ENCODE peak calls at places on chromosomes 5 and 9, in four cellular contexts. X is PC-9, O is cardiac muscle cell, D is tibial artery. E is an unnamed sample. For H3K4me1, the result is how much of the 10 kb centered on the place peaks cover.

GRCh38 chr5:62208218-62208852 is 97.7 kb upstream of the KIF2A start:
- DNase-seq in X (no peak), O (no peak), D (no peak), E (no peak)

GRCh38 chr5:150670275-150670960 is 9.4 kb downstream of the MYOZ3 start:
- DNase-seq in X (no peak), O (no peak), D (no peak), E (no peak)

GRCh38 chr5:9699681-9700080 is 69.5 kb upstream of the TAS2R1 start:
- DNase-seq in X (no peak), O (no peak), D (no peak), E (no peak)

GRCh38 chr5:128538249-128539037 is 398 bp upstream of the FBN2 start:
- DNase-seq in X (no peak), O (peak), D (peak), E (peak)

GRCh38 chr5:87300744-87301143 is 33.1 kb downstream of the RASA1 start:
- DNase-seq in X (peak), O (peak), D (no peak), E (peak)

GRCh38 chr9:87655731-87656130 is 70.2 kb upstream of the CTSL start:
- DNase-seq in X (no peak), O (no peak), D (no peak), E (no peak)

GRCh38 chr5:33153891-33154290 is 286.9 kb upstream of the TARS1 start:
- DNase-seq in X (no peak), O (no peak), D (no peak), E (no peak)

GRCh38 chr9:278651-279050 is 64.0 kb downstream of the DOCK8 start:
- DNase-seq in X (no peak), O (no peak), D (no peak), E (no peak)

GRCh38 chr5:96036301-96036700 is 74.7 kb upstream of the ELL2 start:
- DNase-seq in X (no peak), O (no peak), D (no peak), E (no peak)
- H3K27ac ChIP-seq in X (no peak), O (no peak), D (no peak), E (peak)

DNA sequence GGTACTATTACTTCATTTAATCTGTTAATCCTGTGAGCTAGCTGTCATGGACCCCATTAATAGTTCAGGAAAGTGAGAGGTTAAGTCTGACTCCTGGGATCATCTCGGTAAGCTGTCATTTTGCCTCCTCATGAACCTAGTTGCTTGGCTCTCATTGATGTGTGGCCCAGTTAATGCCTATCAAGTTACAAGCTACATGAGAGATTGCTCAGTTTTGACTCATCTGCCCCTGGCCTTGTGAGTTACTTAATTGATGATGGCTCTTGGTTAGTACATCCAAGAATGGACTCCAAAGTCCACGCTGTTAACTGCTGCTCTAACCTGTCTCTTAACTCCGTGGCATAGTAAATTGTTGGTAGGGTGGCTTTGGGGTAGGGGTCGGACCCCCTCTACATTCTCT is 23.9 kb downstream of the LARP1 start:
- DNase-seq in X (no peak), O (peak), D (peak), E (peak)
- H3K4me1 ChIP-seq in X (under half), O (under half), D (under half), E (under half)

GRCh38 chr5:132020568-132021339 is 9.3 kb upstream of the ACSL6 start:
- DNase-seq in X (no peak), O (no peak), D (no peak), E (peak)
- H3K27ac ChIP-seq in X (no peak), O (no peak), D (no peak), E (no peak)

GRCh38 chr9:35649431-35650340 is 1.0 kb downstream of the SIT1 start:
- DNase-seq in X (no peak), O (peak), D (peak), E (no peak)
- H3K4me1 ChIP-seq in X (under half), O (under half), D (under half), E (under half)

GRCh38 chr9:34443533-34443932 is 14.8 kb downstream of the FAM219A start:
- DNase-seq in X (no peak), O (no peak), D (no peak), E (no peak)
- H3K27ac ChIP-seq in X (no peak), O (no peak), D (no peak), E (no peak)

DNA sequence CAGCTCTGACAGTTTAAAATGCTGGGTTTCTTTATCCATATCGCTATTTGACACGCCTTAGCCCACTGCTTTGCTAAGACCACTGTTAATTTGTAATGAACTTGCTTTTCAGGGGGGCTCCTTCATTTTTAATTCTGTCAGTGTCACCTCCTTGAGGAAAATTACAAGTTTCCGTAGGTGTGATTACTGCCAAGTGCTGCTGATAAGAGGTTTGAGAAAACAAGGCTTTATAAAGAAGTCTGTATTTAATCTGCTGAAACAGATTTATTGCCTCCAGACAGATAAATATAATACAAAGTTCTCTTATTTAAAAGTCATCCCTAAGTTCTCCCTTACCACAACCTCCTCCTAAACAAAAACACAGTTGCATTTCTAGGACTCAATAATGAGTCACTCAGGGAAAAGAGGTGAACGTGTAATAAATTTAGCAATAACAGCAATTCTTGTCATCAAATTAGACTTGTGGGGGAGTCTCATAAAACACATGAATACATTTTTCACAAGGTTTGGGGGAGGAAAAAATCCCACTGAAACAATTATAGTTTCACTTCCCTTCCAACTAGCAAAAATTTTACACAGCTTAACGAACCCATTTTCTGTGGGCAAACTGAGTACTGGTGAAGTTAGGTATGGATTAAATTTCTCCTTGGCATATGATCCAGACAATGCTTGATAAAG is 72.8 kb downstream of the MAPKAP1 start:
- DNase-seq in X (no peak), O (peak), D (no peak), E (peak)
- H3K4me1 ChIP-seq in X (under half), O (under half), D (under half), E (under half)

GRCh38 chr9:106707722-106708121 is 155.2 kb upstream of the ZNF462 start:
- DNase-seq in X (no peak), O (peak), D (no peak), E (no peak)
- H3K27ac ChIP-seq in X (no peak), O (no peak), D (no peak), E (no peak)